ENCODE peak calls at places on chromosomes 12 and 14, in four cellular contexts. One of them, this sample, is unnamed.

GRCh38 chr14:85195872-85196477 is 334.0 kb upstream of the FLRT2 start:
- DNase-seq in activated T-helper 2 cell treated with anti-CD3 and anti-CD28 coated beads, Interferon-gamma antibody, Interleukin-2, Interleukin-4, amounts not matched to agents 10 μg/mL and 5 μg/mL and 100 μg/mL, durations not matched to agents 14 hours and 24 hours and 36 hours: no peak
- DNase-seq in nephron progenitor cell: no peak
- DNase-seq in kidney: no peak
- DNase-seq in this sample: no peak

GRCh38 chr14:100303925-100304324 is 2.3 kb downstream of the SLC25A29 start:
- DNase-seq in activated T-helper 2 cell treated with anti-CD3 and anti-CD28 coated beads, Interferon-gamma antibody, Interleukin-2, Interleukin-4, amounts not matched to agents 10 μg/mL and 5 μg/mL and 100 μg/mL, durations not matched to agents 14 hours and 24 hours and 36 hours: no peak
- DNase-seq in nephron progenitor cell: no peak
- DNase-seq in kidney: no peak
- DNase-seq in this sample: no peak

GRCh38 chr12:59431266-59431665 is 164.6 kb upstream of the SLC16A7 start:
- DNase-seq in activated T-helper 2 cell treated with anti-CD3 and anti-CD28 coated beads, Interferon-gamma antibody, Interleukin-2, Interleukin-4, amounts not matched to agents 10 μg/mL and 5 μg/mL and 100 μg/mL, durations not matched to agents 14 hours and 24 hours and 36 hours: no peak
- DNase-seq in nephron progenitor cell: no peak
- DNase-seq in kidney: no peak
- DNase-seq in this sample: no peak

GRCh38 chr12:22018860-22019259 is 27.2 kb upstream of the CMAS start:
- DNase-seq in activated T-helper 2 cell treated with anti-CD3 and anti-CD28 coated beads, Interferon-gamma antibody, Interleukin-2, Interleukin-4, amounts not matched to agents 10 μg/mL and 5 μg/mL and 100 μg/mL, durations not matched to agents 14 hours and 24 hours and 36 hours: no peak
- DNase-seq in nephron progenitor cell: no peak
- DNase-seq in kidney: no peak
- DNase-seq in this sample: peak; percentile 40

GRCh38 chr12:53860426-53861223 is 78.0 kb upstream of the HOXC13 start:
- DNase-seq in activated T-helper 2 cell treated with anti-CD3 and anti-CD28 coated beads, Interferon-gamma antibody, Interleukin-2, Interleukin-4, amounts not matched to agents 10 μg/mL and 5 μg/mL and 100 μg/mL, durations not matched to agents 14 hours and 24 hours and 36 hours: no peak
- DNase-seq in nephron progenitor cell: no peak
- DNase-seq in kidney: no peak
- DNase-seq in this sample: no peak

GRCh38 chr12:131808744-131809371 is 19.3 kb upstream of the MMP17 start:
- DNase-seq in activated T-helper 2 cell treated with anti-CD3 and anti-CD28 coated beads, Interferon-gamma antibody, Interleukin-2, Interleukin-4, amounts not matched to agents 10 μg/mL and 5 μg/mL and 100 μg/mL, durations not matched to agents 14 hours and 24 hours and 36 hours: peak; percentile 33
- DNase-seq in nephron progenitor cell: no peak
- DNase-seq in kidney: no peak
- DNase-seq in this sample: peak; percentile 13

GRCh38 chr14:101078105-101078891 is 174.8 kb upstream of the RTL1 start:
- DNase-seq in activated T-helper 2 cell treated with anti-CD3 and anti-CD28 coated beads, Interferon-gamma antibody, Interleukin-2, Interleukin-4, amounts not matched to agents 10 μg/mL and 5 μg/mL and 100 μg/mL, durations not matched to agents 14 hours and 24 hours and 36 hours: no peak
- DNase-seq in nephron progenitor cell: no peak
- DNase-seq in kidney: no peak
- DNase-seq in this sample: no peak

GRCh38 chr14:65203574-65203973 is 101.3 kb upstream of the MAX start:
- DNase-seq in activated T-helper 2 cell treated with anti-CD3 and anti-CD28 coated beads, Interferon-gamma antibody, Interleukin-2, Interleukin-4, amounts not matched to agents 10 μg/mL and 5 μg/mL and 100 μg/mL, durations not matched to agents 14 hours and 24 hours and 36 hours: no peak
- DNase-seq in nephron progenitor cell: no peak
- DNase-seq in kidney: no peak
- DNase-seq in this sample: no peak

GRCh38 chr14:91830777-91831176 is 36.6 kb downstream of the TC2N start:
- DNase-seq in activated T-helper 2 cell treated with anti-CD3 and anti-CD28 coated beads, Interferon-gamma antibody, Interleukin-2, Interleukin-4, amounts not matched to agents 10 μg/mL and 5 μg/mL and 100 μg/mL, durations not matched to agents 14 hours and 24 hours and 36 hours: no peak
- DNase-seq in nephron progenitor cell: no peak
- DNase-seq in kidney: no peak
- DNase-seq in this sample: no peak

GRCh38 chr14:22780105-22780679 is 13.7 kb downstream of the OXA1L start:
- DNase-seq in activated T-helper 2 cell treated with anti-CD3 and anti-CD28 coated beads, Interferon-gamma antibody, Interleukin-2, Interleukin-4, amounts not matched to agents 10 μg/mL and 5 μg/mL and 100 μg/mL, durations not matched to agents 14 hours and 24 hours and 36 hours: no peak
- DNase-seq in nephron progenitor cell: no peak
- DNase-seq in kidney: no peak
- DNase-seq in this sample: no peak

GRCh38 chr12:78146365-78146772 is 315.7 kb downstream of the NAV3 start:
- DNase-seq in activated T-helper 2 cell treated with anti-CD3 and anti-CD28 coated beads, Interferon-gamma antibody, Interleukin-2, Interleukin-4, amounts not matched to agents 10 μg/mL and 5 μg/mL and 100 μg/mL, durations not matched to agents 14 hours and 24 hours and 36 hours: no peak
- DNase-seq in nephron progenitor cell: no peak
- DNase-seq in kidney: no peak
- DNase-seq in this sample: peak; percentile 10

GRCh38 chr12:11906284-11906935 is 164.3 kb upstream of the BCL2L14 start:
- DNase-seq in activated T-helper 2 cell treated with anti-CD3 and anti-CD28 coated beads, Interferon-gamma antibody, Interleukin-2, Interleukin-4, amounts not matched to agents 10 μg/mL and 5 μg/mL and 100 μg/mL, durations not matched to agents 14 hours and 24 hours and 36 hours: no peak
- DNase-seq in nephron progenitor cell: no peak
- DNase-seq in kidney: no peak
- DNase-seq in this sample: no peak

GRCh38 chr14:64966976-64967375 is 5.2 kb downstream of the RAB15 start:
- DNase-seq in activated T-helper 2 cell treated with anti-CD3 and anti-CD28 coated beads, Interferon-gamma antibody, Interleukin-2, Interleukin-4, amounts not matched to agents 10 μg/mL and 5 μg/mL and 100 μg/mL, durations not matched to agents 14 hours and 24 hours and 36 hours: no peak
- DNase-seq in nephron progenitor cell: no peak
- DNase-seq in kidney: peak; percentile 43
- DNase-seq in this sample: no peak

GRCh38 chr14:36944307-36945010 is 227.9 kb downstream of the SLC25A21 start:
- DNase-seq in activated T-helper 2 cell treated with anti-CD3 and anti-CD28 coated beads, Interferon-gamma antibody, Interleukin-2, Interleukin-4, amounts not matched to agents 10 μg/mL and 5 μg/mL and 100 μg/mL, durations not matched to agents 14 hours and 24 hours and 36 hours: no peak
- DNase-seq in nephron progenitor cell: no peak
- DNase-seq in kidney: no peak
- DNase-seq in this sample: no peak

GRCh38 chr12:127485528-127485927 is 781.4 kb upstream of the TMEM132C start:
- DNase-seq in activated T-helper 2 cell treated with anti-CD3 and anti-CD28 coated beads, Interferon-gamma antibody, Interleukin-2, Interleukin-4, amounts not matched to agents 10 μg/mL and 5 μg/mL and 100 μg/mL, durations not matched to agents 14 hours and 24 hours and 36 hours: peak; percentile 14
- DNase-seq in nephron progenitor cell: no peak
- DNase-seq in kidney: no peak
- DNase-seq in this sample: peak; percentile 21

GRCh38 chr14:75442642-75443041 is 14.8 kb downstream of the JDP2 start:
- DNase-seq in activated T-helper 2 cell treated with anti-CD3 and anti-CD28 coated beads, Interferon-gamma antibody, Interleukin-2, Interleukin-4, amounts not matched to agents 10 μg/mL and 5 μg/mL and 100 μg/mL, durations not matched to agents 14 hours and 24 hours and 36 hours: no peak
- DNase-seq in nephron progenitor cell: no peak
- DNase-seq in kidney: no peak
- DNase-seq in this sample: no peak

GRCh38 chr14:85241022-85241880 is 288.7 kb upstream of the FLRT2 start:
- DNase-seq in activated T-helper 2 cell treated with anti-CD3 and anti-CD28 coated beads, Interferon-gamma antibody, Interleukin-2, Interleukin-4, amounts not matched to agents 10 μg/mL and 5 μg/mL and 100 μg/mL, durations not matched to agents 14 hours and 24 hours and 36 hours: no peak
- DNase-seq in nephron progenitor cell: no peak
- DNase-seq in kidney: no peak
- DNase-seq in this sample: no peak

GRCh38 chr12:104480826-104481457 is 24.2 kb downstream of the CHST11 start:
- DNase-seq in activated T-helper 2 cell treated with anti-CD3 and anti-CD28 coated beads, Interferon-gamma antibody, Interleukin-2, Interleukin-4, amounts not matched to agents 10 μg/mL and 5 μg/mL and 100 μg/mL, durations not matched to agents 14 hours and 24 hours and 36 hours: no peak
- DNase-seq in nephron progenitor cell: no peak
- DNase-seq in kidney: no peak
- DNase-seq in this sample: no peak

GRCh38 chr12:129550353-129550752 is 353.5 kb downstream of the TMEM132D start:
- DNase-seq in activated T-helper 2 cell treated with anti-CD3 and anti-CD28 coated beads, Interferon-gamma antibody, Interleukin-2, Interleukin-4, amounts not matched to agents 10 μg/mL and 5 μg/mL and 100 μg/mL, durations not matched to agents 14 hours and 24 hours and 36 hours: no peak
- DNase-seq in nephron progenitor cell: no peak
- DNase-seq in kidney: no peak
- DNase-seq in this sample: peak; percentile 66

GRCh38 chr12:121467638-121468403 is 67.9 kb downstream of the RNF34 start:
- DNase-seq in activated T-helper 2 cell treated with anti-CD3 and anti-CD28 coated beads, Interferon-gamma antibody, Interleukin-2, Interleukin-4, amounts not matched to agents 10 μg/mL and 5 μg/mL and 100 μg/mL, durations not matched to agents 14 hours and 24 hours and 36 hours: no peak
- DNase-seq in nephron progenitor cell: no peak
- DNase-seq in kidney: peak; percentile 90
- DNase-seq in this sample: no peak

GRCh38 chr12:22334696-22335290 is at the start of gene ST8SIA1:
- DNase-seq in activated T-helper 2 cell treated with anti-CD3 and anti-CD28 coated beads, Interferon-gamma antibody, Interleukin-2, Interleukin-4, amounts not matched to agents 10 μg/mL and 5 μg/mL and 100 μg/mL, durations not matched to agents 14 hours and 24 hours and 36 hours: no peak
- DNase-seq in nephron progenitor cell: peak; percentile 66
- DNase-seq in kidney: peak; percentile 81
- DNase-seq in this sample: peak; percentile 31

GRCh38 chr14:65421201-65421981 is 8.9 kb downstream of the FUT8 start:
- DNase-seq in activated T-helper 2 cell treated with anti-CD3 and anti-CD28 coated beads, Interferon-gamma antibody, Interleukin-2, Interleukin-4, amounts not matched to agents 10 μg/mL and 5 μg/mL and 100 μg/mL, durations not matched to agents 14 hours and 24 hours and 36 hours: no peak
- DNase-seq in nephron progenitor cell: no peak
- DNase-seq in kidney: no peak
- DNase-seq in this sample: no peak

GRCh38 chr14:103402700-103403099 is 17.5 kb downstream of the MARK3 start:
- DNase-seq in activated T-helper 2 cell treated with anti-CD3 and anti-CD28 coated beads, Interferon-gamma antibody, Interleukin-2, Interleukin-4, amounts not matched to agents 10 μg/mL and 5 μg/mL and 100 μg/mL, durations not matched to agents 14 hours and 24 hours and 36 hours: no peak
- DNase-seq in nephron progenitor cell: no peak
- DNase-seq in kidney: no peak
- DNase-seq in this sample: no peak

GRCh38 chr12:76588881-76589565 is 29.5 kb upstream of the OSBPL8 start:
- DNase-seq in activated T-helper 2 cell treated with anti-CD3 and anti-CD28 coated beads, Interferon-gamma antibody, Interleukin-2, Interleukin-4, amounts not matched to agents 10 μg/mL and 5 μg/mL and 100 μg/mL, durations not matched to agents 14 hours and 24 hours and 36 hours: no peak
- DNase-seq in nephron progenitor cell: no peak
- DNase-seq in kidney: no peak
- DNase-seq in this sample: no peak

GRCh38 chr12:89029961-89030360 is 322.3 kb downstream of the DUSP6 start:
- DNase-seq in activated T-helper 2 cell treated with anti-CD3 and anti-CD28 coated beads, Interferon-gamma antibody, Interleukin-2, Interleukin-4, amounts not matched to agents 10 μg/mL and 5 μg/mL and 100 μg/mL, durations not matched to agents 14 hours and 24 hours and 36 hours: no peak
- DNase-seq in nephron progenitor cell: no peak
- DNase-seq in kidney: no peak
- DNase-seq in this sample: peak; percentile 82

GRCh38 chr12:26636710-26637328 is 196.2 kb downstream of the ITPR2 start:
- DNase-seq in activated T-helper 2 cell treated with anti-CD3 and anti-CD28 coated beads, Interferon-gamma antibody, Interleukin-2, Interleukin-4, amounts not matched to agents 10 μg/mL and 5 μg/mL and 100 μg/mL, durations not matched to agents 14 hours and 24 hours and 36 hours: no peak
- DNase-seq in nephron progenitor cell: no peak
- DNase-seq in kidney: no peak
- DNase-seq in this sample: no peak

GRCh38 chr12:66647034-66647691 is 31.7 kb downstream of the GRIP1 start:
- DNase-seq in activated T-helper 2 cell treated with anti-CD3 and anti-CD28 coated beads, Interferon-gamma antibody, Interleukin-2, Interleukin-4, amounts not matched to agents 10 μg/mL and 5 μg/mL and 100 μg/mL, durations not matched to agents 14 hours and 24 hours and 36 hours: no peak
- DNase-seq in nephron progenitor cell: no peak
- DNase-seq in kidney: no peak
- DNase-seq in this sample: no peak

GRCh38 chr14:75877884-75878283 is 103.9 kb downstream of the TGFB3 start:
- DNase-seq in activated T-helper 2 cell treated with anti-CD3 and anti-CD28 coated beads, Interferon-gamma antibody, Interleukin-2, Interleukin-4, amounts not matched to agents 10 μg/mL and 5 μg/mL and 100 μg/mL, durations not matched to agents 14 hours and 24 hours and 36 hours: no peak
- DNase-seq in nephron progenitor cell: no peak
- DNase-seq in kidney: no peak
- DNase-seq in this sample: no peak

GRCh38 chr14:51094282-51094821 is 553 bp downstream of the TRIM9 start:
- DNase-seq in activated T-helper 2 cell treated with anti-CD3 and anti-CD28 coated beads, Interferon-gamma antibody, Interleukin-2, Interleukin-4, amounts not matched to agents 10 μg/mL and 5 μg/mL and 100 μg/mL, durations not matched to agents 14 hours and 24 hours and 36 hours: peak; percentile 11
- DNase-seq in nephron progenitor cell: peak; percentile 32
- DNase-seq in kidney: peak; percentile 79
- DNase-seq in this sample: no peak

GRCh38 chr12:24404086-24404815 is 454.8 kb upstream of the SOX5 start:
- DNase-seq in activated T-helper 2 cell treated with anti-CD3 and anti-CD28 coated beads, Interferon-gamma antibody, Interleukin-2, Interleukin-4, amounts not matched to agents 10 μg/mL and 5 μg/mL and 100 μg/mL, durations not matched to agents 14 hours and 24 hours and 36 hours: no peak
- DNase-seq in nephron progenitor cell: no peak
- DNase-seq in kidney: no peak
- DNase-seq in this sample: no peak

GRCh38 chr14:102275866-102276265 is 29.1 kb downstream of the MOK start:
- DNase-seq in activated T-helper 2 cell treated with anti-CD3 and anti-CD28 coated beads, Interferon-gamma antibody, Interleukin-2, Interleukin-4, amounts not matched to agents 10 μg/mL and 5 μg/mL and 100 μg/mL, durations not matched to agents 14 hours and 24 hours and 36 hours: no peak
- DNase-seq in nephron progenitor cell: no peak
- DNase-seq in kidney: no peak
- DNase-seq in this sample: no peak

GRCh38 chr14:74638066-74638465 is 26.0 kb upstream of the LTBP2 start:
- DNase-seq in activated T-helper 2 cell treated with anti-CD3 and anti-CD28 coated beads, Interferon-gamma antibody, Interleukin-2, Interleukin-4, amounts not matched to agents 10 μg/mL and 5 μg/mL and 100 μg/mL, durations not matched to agents 14 hours and 24 hours and 36 hours: no peak
- DNase-seq in nephron progenitor cell: no peak
- DNase-seq in kidney: no peak
- DNase-seq in this sample: no peak

GRCh38 chr12:31120392-31121008 is 46.8 kb downstream of the DDX11 start:
- DNase-seq in activated T-helper 2 cell treated with anti-CD3 and anti-CD28 coated beads, Interferon-gamma antibody, Interleukin-2, Interleukin-4, amounts not matched to agents 10 μg/mL and 5 μg/mL and 100 μg/mL, durations not matched to agents 14 hours and 24 hours and 36 hours: no peak
- DNase-seq in nephron progenitor cell: no peak
- DNase-seq in kidney: no peak
- DNase-seq in this sample: no peak

GRCh38 chr14:68716698-68717097 is 76.2 kb downstream of the ZFP36L1 start:
- DNase-seq in activated T-helper 2 cell treated with anti-CD3 and anti-CD28 coated beads, Interferon-gamma antibody, Interleukin-2, Interleukin-4, amounts not matched to agents 10 μg/mL and 5 μg/mL and 100 μg/mL, durations not matched to agents 14 hours and 24 hours and 36 hours: no peak
- DNase-seq in nephron progenitor cell: no peak
- DNase-seq in kidney: no peak
- DNase-seq in this sample: peak; percentile 56

This sample was measured in small intestine.